ENCODE peak calls at places on chromosomes 13 and 19, in ten cellular contexts. A is Peyer's patch; P is tibial nerve; T is left lung; X is CD4-positive, alpha-beta T cell; L is colonic mucosa; Z is cardiac muscle cell; V is fibroblast of lung; C is heart left ventricle; J is body of pancreas. U is an unnamed sample.

GRCh38 chr13:109271555-109271954 is 514.8 kb downstream of the IRS2 start:
- DNase-seq in A (no peak), P (no peak), T (no peak), X (no peak), L (no peak), Z (no peak), V (no peak), C (no peak), J (no peak), U (no peak)

GRCh38 chr13:97275775-97276501 is 53.8 kb downstream of the MBNL2 start:
- DNase-seq in A (no peak), P (no peak), T (no peak), X (no peak), L (no peak), Z (no peak), V (no peak), C (no peak), J (no peak), U (no peak)

GRCh38 chr19:44677019-44677809 is 5.9 kb downstream of the CEACAM19 start:
- DNase-seq in A (no peak), P (no peak), T (no peak), X (no peak), L (no peak), Z (no peak), V (peak; percentile 55), C (no peak), J (no peak), U (no peak)

GRCh38 chr19:10339380-10339960 is at the start of gene ICAM3:
- DNase-seq in A (peak; percentile 81), P (no peak), T (peak; percentile 94), X (peak; percentile 34), L (peak; percentile 33), Z (no peak), V (no peak), C (no peak), J (peak; percentile 24), U (peak; percentile 68)

GRCh38 chr19:7982651-7983099 is 22.8 kb downstream of the ELAVL1 start:
- DNase-seq in A (no peak), P (no peak), T (peak; percentile 37), X (no peak), L (no peak), Z (no peak), V (no peak), C (no peak), J (no peak), U (no peak)

GRCh38 chr13:37127706-37128241 is 22.3 kb upstream of the CSNK1A1L start:
- DNase-seq in A (no peak), P (peak; percentile 27), T (no peak), X (no peak), L (no peak), Z (no peak), V (peak; percentile 95), C (peak; percentile 27), J (peak; percentile 34), U (no peak)

GRCh38 chr13:99307247-99307646 is at the start of gene GPR183:
- DNase-seq in A (no peak), P (no peak), T (no peak), X (no peak), L (no peak), Z (peak; percentile 82), V (no peak), C (no peak), J (peak; percentile 37), U (peak; percentile 75)

GRCh38 chr13:76656496-76656895 is 229.7 kb downstream of the KCTD12 start:
- DNase-seq in A (no peak), P (no peak), T (no peak), X (no peak), L (no peak), Z (no peak), V (no peak), C (no peak), J (no peak), U (no peak)

GRCh38 chr19:17910776-17911360 is 21.9 kb upstream of the CCDC124 start:
- DNase-seq in A (no peak), P (no peak), T (no peak), X (no peak), L (no peak), Z (no peak), V (no peak), C (no peak), J (no peak), U (no peak)

GRCh38 chr13:35724480-35724879 is 248.0 kb upstream of the MAB21L1 start:
- DNase-seq in A (no peak), P (no peak), T (no peak), X (no peak), L (no peak), Z (no peak), V (peak; percentile 47), C (no peak), J (no peak), U (no peak)

GRCh38 chr19:13128583-13128982 is 10.5 kb downstream of the NACC1 start:
- DNase-seq in A (no peak), P (no peak), T (no peak), X (no peak), L (no peak), Z (no peak), V (no peak), C (no peak), J (no peak), U (no peak)

GRCh38 chr13:100423375-100423774 is 165.2 kb downstream of the GGACT start:
- DNase-seq in A (no peak), P (no peak), T (no peak), X (no peak), L (no peak), Z (no peak), V (peak; percentile 39), C (no peak), J (no peak), U (no peak)

GRCh38 chr13:32639502-32640105 is 53.4 kb downstream of the PDS5B start:
- DNase-seq in A (peak; percentile 83), P (peak; percentile 70), T (no peak), X (peak; percentile 34), L (peak; percentile 48), Z (peak; percentile 59), V (peak; percentile 84), C (peak; percentile 52), J (peak; percentile 73), U (peak; percentile 40)

GRCh38 chr13:82850644-82851043 is 1031.6 kb downstream of the SLITRK1 start:
- DNase-seq in A (no peak), P (no peak), T (no peak), X (no peak), L (no peak), Z (no peak), V (no peak), C (no peak), J (no peak), U (no peak)

GRCh38 chr13:66237411-66238062 is 992.6 kb downstream of the PCDH9 start:
- DNase-seq in A (no peak), P (no peak), T (no peak), X (no peak), L (no peak), Z (no peak), V (no peak), C (no peak), J (no peak), U (no peak)
- TF ChIP-seq CTCF in A (no peak), P (no peak), T (no peak), X (no peak), L (no peak), Z (no peak), V (no peak), C (no peak), J (no peak), U (no peak)

DNA sequence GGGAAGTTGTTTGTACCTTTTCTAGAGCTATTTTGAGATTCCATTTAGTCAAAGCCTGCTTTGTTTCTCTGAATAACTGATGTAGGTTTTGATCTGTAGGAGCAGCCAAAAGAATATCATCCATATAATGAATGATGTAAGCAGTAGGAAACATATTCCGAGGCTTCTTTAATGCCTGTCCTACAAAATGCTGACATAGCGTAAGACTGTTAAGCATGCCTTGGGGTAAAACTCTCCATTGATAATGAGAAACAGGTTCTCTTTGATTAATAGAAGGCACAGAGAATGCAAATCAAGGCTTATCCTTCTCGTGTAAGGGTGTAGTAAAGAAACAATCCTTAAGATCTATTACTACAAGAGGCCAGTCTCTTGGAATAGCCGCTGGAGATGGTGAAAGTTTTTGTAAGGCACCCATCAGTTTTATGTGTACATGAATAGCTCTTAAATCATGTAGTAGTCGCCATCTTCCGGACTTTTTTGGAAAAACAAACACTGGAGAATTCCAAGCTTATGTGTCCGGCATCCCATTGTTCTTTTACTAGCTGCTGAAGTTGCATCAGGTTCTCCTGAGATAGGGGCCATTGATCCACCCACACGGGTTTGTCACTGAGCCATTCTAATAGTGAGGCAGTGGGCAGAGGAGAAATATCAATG is 13.5 kb downstream of the FPR3 start:
- DNase-seq in A (no peak), P (no peak), T (no peak), X (no peak), L (no peak), Z (no peak), V (peak; percentile 60), C (no peak), J (no peak), U (no peak)
- TF ChIP-seq CTCF in A (no peak), P (no peak), T (no peak), X (no peak), L (no peak), Z (peak; percentile 30), V (peak; percentile 3), C (peak; percentile 40), J (no peak), U (no peak)

GRCh38 chr19:38932425-38933179 is 1.9 kb downstream of the MRPS12 start:
- DNase-seq in A (peak; percentile 63), P (no peak), T (peak; percentile 74), X (no peak), L (no peak), Z (peak; percentile 60), V (peak; percentile 50), C (no peak), J (peak; percentile 19), U (peak; percentile 52)
- TF ChIP-seq CTCF in A (peak; percentile 29), P (no peak), T (no peak), X (peak; percentile 41), L (no peak), Z (peak; percentile 41), V (peak; percentile 44), C (peak; percentile 34), J (peak; percentile 26), U (peak; percentile 52)

GRCh38 chr13:22837980-22838615 is 342.7 kb upstream of the SGCG start:
- DNase-seq in A (no peak), P (no peak), T (no peak), X (no peak), L (no peak), Z (no peak), V (no peak), C (no peak), J (no peak), U (no peak)

GRCh38 chr13:22836475-22836874 is 344.3 kb upstream of the SGCG start:
- DNase-seq in A (no peak), P (no peak), T (no peak), X (no peak), L (no peak), Z (no peak), V (no peak), C (no peak), J (no peak), U (no peak)

DNA sequence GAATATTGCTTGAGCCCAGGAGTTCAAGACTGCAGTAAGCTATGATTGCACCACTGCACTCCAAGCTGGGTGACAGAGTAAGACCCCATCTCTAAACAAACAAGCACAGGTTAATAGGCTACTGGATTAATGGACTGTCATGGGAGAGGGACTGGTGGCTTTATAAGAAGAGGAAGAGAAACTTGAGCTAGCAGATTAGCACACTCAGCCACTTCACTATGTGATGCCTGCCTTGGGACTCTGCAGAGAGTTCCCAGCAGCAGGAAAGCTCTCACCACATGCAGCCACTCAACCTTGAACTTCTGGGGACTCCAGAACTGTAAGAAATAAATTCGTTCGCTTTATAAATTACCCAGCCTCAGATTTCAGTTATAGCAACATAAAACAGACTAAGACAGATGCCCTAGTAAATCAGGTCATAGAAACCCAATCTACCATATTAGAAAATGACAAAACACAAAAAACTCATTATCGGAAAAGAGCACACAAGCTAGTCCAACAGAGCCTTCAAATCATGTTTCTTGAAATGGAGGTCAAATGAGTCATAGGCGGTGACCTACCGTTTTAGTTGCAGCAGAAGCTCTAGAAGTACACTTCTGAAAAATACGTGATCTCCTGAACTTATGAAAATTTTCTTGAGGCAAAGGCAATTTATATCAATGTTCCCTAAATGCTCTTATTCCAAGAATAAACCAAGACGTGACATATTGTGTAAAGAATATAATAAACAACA is 341.1 kb upstream of the SGCG start:
- DNase-seq in A (no peak), P (no peak), T (no peak), X (no peak), L (no peak), Z (peak; percentile 2), V (no peak), C (no peak), J (no peak), U (no peak)
- TF ChIP-seq CTCF in A (no peak), P (no peak), T (no peak), X (no peak), L (no peak), Z (no peak), V (no peak), C (no peak), J (no peak), U (no peak)

U was measured in GM13977.